ENCODE peak calls at places on chromosomes 12 and 14, in five cellular contexts. One of them, this sample, is unnamed.
A peak's percentile ranks its signal among the peaks of the same experiment; 100 is the strongest.

GRCh38 chr12:106284294-106285105 is 18.0 kb upstream of the TCP11L2 start:
- DNase-seq in activated gamma-delta T cell treated with Interleukin-2 at 50 U/mL for 16 hours: no peak
- DNase-seq in hepatic stellate cell: no peak
- DNase-seq in B cell: no peak
- DNase-seq in T-cell: no peak
- DNase-seq in this sample: no peak

GRCh38 chr12:77249892-77250291 is 184.5 kb upstream of the E2F7 start:
- DNase-seq in activated gamma-delta T cell treated with Interleukin-2 at 50 U/mL for 16 hours: no peak
- DNase-seq in hepatic stellate cell: no peak
- DNase-seq in B cell: no peak
- DNase-seq in T-cell: no peak
- DNase-seq in this sample: no peak

GRCh38 chr14:58130121-58130782 is 21.8 kb downstream of the ARMH4 start:
- DNase-seq in activated gamma-delta T cell treated with Interleukin-2 at 50 U/mL for 16 hours: no peak
- DNase-seq in hepatic stellate cell: no peak
- DNase-seq in B cell: no peak
- DNase-seq in T-cell: no peak
- DNase-seq in this sample: peak; percentile 52

GRCh38 chr12:100789146-100789545 is 5.4 kb upstream of the ANO4 start:
- DNase-seq in activated gamma-delta T cell treated with Interleukin-2 at 50 U/mL for 16 hours: no peak
- DNase-seq in hepatic stellate cell: no peak
- DNase-seq in B cell: no peak
- DNase-seq in T-cell: no peak
- DNase-seq in this sample: peak; percentile 35

GRCh38 chr12:80400591-80400991 is 43.4 kb upstream of the PTPRQ start:
- DNase-seq in activated gamma-delta T cell treated with Interleukin-2 at 50 U/mL for 16 hours: no peak
- DNase-seq in hepatic stellate cell: peak; percentile 12
- DNase-seq in B cell: no peak
- DNase-seq in T-cell: no peak
- DNase-seq in this sample: peak; percentile 40

GRCh38 chr12:20798561-20798960 is 11.9 kb upstream of the SLCO1B3 start:
- DNase-seq in activated gamma-delta T cell treated with Interleukin-2 at 50 U/mL for 16 hours: no peak
- DNase-seq in hepatic stellate cell: peak; percentile 3
- DNase-seq in B cell: no peak
- DNase-seq in T-cell: no peak
- DNase-seq in this sample: peak; percentile 28

GRCh38 chr12:2396448-2396871 is 343.7 kb downstream of the CACNA1C start:
- DNase-seq in activated gamma-delta T cell treated with Interleukin-2 at 50 U/mL for 16 hours: no peak
- DNase-seq in hepatic stellate cell: no peak
- DNase-seq in B cell: no peak
- DNase-seq in T-cell: no peak
- DNase-seq in this sample: peak; percentile 81

GRCh38 chr14:20671597-20672283 is 12.6 kb upstream of the RNASE4 start:
- DNase-seq in activated gamma-delta T cell treated with Interleukin-2 at 50 U/mL for 16 hours: no peak
- DNase-seq in hepatic stellate cell: no peak
- DNase-seq in B cell: no peak
- DNase-seq in T-cell: no peak
- DNase-seq in this sample: no peak

GRCh38 chr12:5987573-5987972 is 42.5 kb upstream of the ANO2 start:
- DNase-seq in activated gamma-delta T cell treated with Interleukin-2 at 50 U/mL for 16 hours: no peak
- DNase-seq in hepatic stellate cell: no peak
- DNase-seq in B cell: no peak
- DNase-seq in T-cell: no peak
- DNase-seq in this sample: no peak

GRCh38 chr12:13981296-13981962 is at the start of gene GRIN2B:
- DNase-seq in activated gamma-delta T cell treated with Interleukin-2 at 50 U/mL for 16 hours: no peak
- DNase-seq in hepatic stellate cell: no peak
- DNase-seq in B cell: no peak
- DNase-seq in T-cell: no peak
- DNase-seq in this sample: peak; percentile 22

GRCh38 chr12:88153959-88154358 is 11.9 kb downstream of the TMTC3 start:
- DNase-seq in activated gamma-delta T cell treated with Interleukin-2 at 50 U/mL for 16 hours: no peak
- DNase-seq in hepatic stellate cell: peak; percentile 2
- DNase-seq in B cell: no peak
- DNase-seq in T-cell: no peak
- DNase-seq in this sample: peak; percentile 73

GRCh38 chr14:57884175-57884574 is 18.3 kb upstream of the SLC35F4 start:
- DNase-seq in activated gamma-delta T cell treated with Interleukin-2 at 50 U/mL for 16 hours: no peak
- DNase-seq in hepatic stellate cell: no peak
- DNase-seq in B cell: no peak
- DNase-seq in T-cell: no peak
- DNase-seq in this sample: no peak

GRCh38 chr12:117092886-117093285 is 6.3 kb downstream of the TESC start:
- DNase-seq in activated gamma-delta T cell treated with Interleukin-2 at 50 U/mL for 16 hours: no peak
- DNase-seq in hepatic stellate cell: no peak
- DNase-seq in B cell: no peak
- DNase-seq in T-cell: no peak
- DNase-seq in this sample: no peak

GRCh38 chr14:71322660-71323250 is 415.5 kb downstream of the PCNX1 start:
- DNase-seq in activated gamma-delta T cell treated with Interleukin-2 at 50 U/mL for 16 hours: no peak
- DNase-seq in hepatic stellate cell: peak; percentile 61
- DNase-seq in B cell: peak; percentile 67
- DNase-seq in T-cell: no peak
- DNase-seq in this sample: peak; percentile 73